ENCODE peak calls at places on chromosomes 13 and 19, in four cellular contexts. J is MM.1S, C is thoracic aorta, Z is adipocyte. Y is an unnamed sample.

GRCh38 chr13:23268441-23268840 is 87.7 kb downstream of the SGCG start:
- DNase-seq in J (peak; percentile 7), C (no peak), Z (no peak), Y (no peak)

GRCh38 chr13:110057052-110057451 is 249.9 kb downstream of the COL4A1 start:
- DNase-seq in J (no peak), C (no peak), Z (no peak), Y (no peak)

GRCh38 chr13:112619730-112620639 is 32.0 kb upstream of the TUBGCP3 start:
- DNase-seq in J (no peak), C (no peak), Z (no peak), Y (peak; percentile 11)

GRCh38 chr13:47330031-47330430 is 433.2 kb upstream of the HTR2A start:
- DNase-seq in J (no peak), C (no peak), Z (no peak), Y (no peak)

GRCh38 chr13:100826441-100826840 is 151.8 kb upstream of the TMTC4 start:
- DNase-seq in J (peak; percentile 54), C (no peak), Z (no peak), Y (no peak)

GRCh38 chr13:21006141-21007005 is 55.0 kb downstream of the LATS2 start:
- DNase-seq in J (no peak), C (no peak), Z (no peak), Y (no peak)

GRCh38 chr19:4081441-4082129 is 14.9 kb upstream of the ZBTB7A start:
- DNase-seq in J (no peak), C (no peak), Z (no peak), Y (no peak)

GRCh38 chr13:94620286-94620896 is 18.7 kb downstream of the GPR180 start:
- DNase-seq in J (peak; percentile 50), C (no peak), Z (peak; percentile 40), Y (peak; percentile 19)

GRCh38 chr19:4401482-4402170 is 814 bp upstream of the CHAF1A start:
- DNase-seq in J (no peak), C (no peak), Z (no peak), Y (no peak)

GRCh38 chr13:107847406-107847805 is 367.9 kb downstream of the LIG4 start:
- DNase-seq in J (no peak), C (no peak), Z (no peak), Y (no peak)

GRCh38 chr19:17329768-17330545 is 4.7 kb downstream of the ANO8 start:
- DNase-seq in J (no peak), C (no peak), Z (no peak), Y (no peak)

GRCh38 chr13:110471833-110472162 is 89.7 kb downstream of the RAB20 start:
- DNase-seq in J (peak; percentile 46), C (no peak), Z (no peak), Y (no peak)

GRCh38 chr19:35883920-35884319 is 15.5 kb downstream of the APLP1 start:
- DNase-seq in J (no peak), C (no peak), Z (no peak), Y (no peak)

GRCh38 chr13:24142886-24143285 is 17.6 kb upstream of the SPATA13 start:
- DNase-seq in J (no peak), C (no peak), Z (no peak), Y (no peak)

GRCh38 chr19:49799798-49800376 is 13.2 kb downstream of the FUZ start:
- DNase-seq in J (no peak), C (no peak), Z (no peak), Y (no peak)

GRCh38 chr13:93951153-93951552 is 528.3 kb downstream of the DCT start:
- DNase-seq in J (no peak), C (no peak), Z (peak; percentile 27), Y (no peak)

GRCh38 chr13:50955807-50956206 is 46.2 kb downstream of the RNASEH2B start:
- DNase-seq in J (no peak), C (no peak), Z (no peak), Y (no peak)

GRCh38 chr13:102913924-102914628 is 68.2 kb downstream of the ERCC5 start:
- DNase-seq in J (no peak), C (no peak), Z (peak; percentile 30), Y (no peak)

GRCh38 chr19:7516878-7517277 is 975 bp downstream of the ZNF358 start:
- DNase-seq in J (no peak), C (no peak), Z (peak; percentile 24), Y (no peak)

GRCh38 chr19:14056069-14056666 is 5.7 kb downstream of the PALM3 start:
- DNase-seq in J (no peak), C (no peak), Z (no peak), Y (no peak)

GRCh38 chr19:56837492-56837891 is 3.0 kb downstream of the PEG3 start:
- DNase-seq in J (no peak), C (peak; percentile 17), Z (no peak), Y (no peak)

GRCh38 chr19:3097442-3097871 is 3.3 kb downstream of the GNA11 start:
- DNase-seq in J (no peak), C (no peak), Z (no peak), Y (no peak)

GRCh38 chr13:77062097-77062496 is 35.1 kb upstream of the FBXL3 start:
- DNase-seq in J (no peak), C (no peak), Z (peak; percentile 26), Y (no peak)

GRCh38 chr13:111325941-111326620 is 5.6 kb downstream of the TEX29 start:
- DNase-seq in J (no peak), C (no peak), Z (no peak), Y (no peak)

GRCh38 chr13:75486146-75486545 is 4.2 kb upstream of the TBC1D4 start:
- DNase-seq in J (no peak), C (no peak), Z (no peak), Y (no peak)

GRCh38 chr13:101453784-101454201 is 1.3 kb downstream of the ITGBL1 start:
- DNase-seq in J (peak; percentile 71), C (no peak), Z (peak; percentile 71), Y (no peak)

GRCh38 chr13:43473437-43473836 is 313.3 kb downstream of the ENOX1 start:
- DNase-seq in J (no peak), C (no peak), Z (peak; percentile 2), Y (no peak)

DNA sequence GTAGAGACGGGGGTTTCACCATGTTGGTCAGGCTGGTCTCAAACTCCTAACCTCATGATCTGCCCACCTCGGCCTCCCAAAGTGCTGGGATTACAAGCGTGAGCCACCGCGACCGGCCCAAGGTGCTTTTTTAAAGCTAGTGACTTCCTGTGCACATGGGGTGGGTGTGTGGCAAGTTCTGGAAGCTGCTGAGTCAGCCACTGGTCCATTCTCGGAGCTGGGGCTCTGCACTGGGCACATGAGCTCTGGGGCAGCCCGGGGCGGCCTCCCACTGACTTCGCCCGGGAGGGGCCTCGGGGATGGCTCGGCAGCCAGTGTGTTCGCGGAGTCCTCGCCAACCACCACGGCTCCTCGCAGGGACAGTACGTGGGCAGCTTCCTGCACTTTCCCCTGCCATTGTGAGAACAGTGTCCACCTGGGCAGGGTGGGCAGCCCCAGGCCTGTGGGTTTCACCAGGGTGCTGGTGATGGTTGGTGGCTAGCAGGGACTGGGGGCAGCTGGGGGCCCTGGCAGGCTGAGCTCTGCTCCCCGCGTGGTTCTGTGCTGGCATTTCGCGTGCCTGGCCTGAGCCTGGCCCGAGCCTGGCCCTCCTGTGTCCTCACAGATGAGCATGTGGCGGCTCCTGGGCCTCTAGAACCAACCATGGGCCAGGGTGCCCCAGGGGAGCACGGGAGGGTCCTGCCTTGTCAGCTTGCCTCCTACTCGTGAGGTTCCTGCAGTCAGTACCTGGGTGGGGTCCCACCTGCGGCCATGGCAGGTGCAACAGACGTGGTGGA is 12.2 kb downstream of the CBARP start:
- DNase-seq in J (no peak), C (no peak), Z (no peak), Y (no peak)
- H3K36me3 ChIP-seq in J (no peaks in the 10 kb centered on the region), C (peaks cover 50% of the 10 kb centered on the region), Z (peaks cover 34% of the 10 kb centered on the region), Y (peaks cover 2% of the 10 kb centered on the region)

DNA sequence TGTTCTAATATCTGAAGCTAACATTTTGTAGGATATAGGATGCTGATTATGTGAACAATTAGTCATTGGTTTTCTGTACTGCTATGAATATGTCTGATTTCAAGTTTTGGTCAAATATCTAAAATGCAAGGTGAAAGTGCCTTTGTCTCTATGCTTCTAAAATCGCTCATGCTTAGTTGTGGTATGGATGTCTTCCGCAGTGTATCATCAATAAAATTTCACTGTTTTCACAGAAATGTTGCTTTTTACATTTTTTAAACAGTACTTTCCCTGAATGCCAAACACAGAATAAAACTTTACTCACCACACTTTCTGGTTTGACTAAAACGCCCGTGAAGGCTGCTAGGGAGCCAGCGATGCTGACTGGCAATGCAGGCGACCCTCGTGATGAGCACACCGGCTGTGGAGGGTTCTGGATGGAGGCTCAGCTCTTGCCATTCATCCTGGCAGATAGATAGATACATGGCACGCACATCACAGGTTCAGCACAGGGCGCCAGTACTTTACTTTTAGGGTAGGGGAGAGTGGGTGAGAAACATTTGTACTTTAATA is 40.1 kb downstream of the SLC7A9 start:
- DNase-seq in J (no peak), C (no peak), Z (no peak), Y (no peak)
- H3K4me1 ChIP-seq in J (no peaks in the 10 kb centered on the region), C (no peaks in the 10 kb centered on the region), Z (no peaks in the 10 kb centered on the region), Y (no peaks in the 10 kb centered on the region)

GRCh38 chr19:41902594-41902993 is 19.6 kb downstream of the ARHGEF1 start:
- DNase-seq in J (no peak), C (no peak), Z (no peak), Y (no peak)

GRCh38 chr19:41906271-41906670 is 22.0 kb downstream of the ERFL start:
- DNase-seq in J (no peak), C (no peak), Z (no peak), Y (no peak)

GRCh38 chr19:41903161-41903953 is 20.4 kb downstream of the ARHGEF1 start:
- DNase-seq in J (no peak), C (no peak), Z (no peak), Y (no peak)

GRCh38 chr19:41905273-41906002 is 22.5 kb downstream of the ARHGEF1 start:
- DNase-seq in J (no peak), C (no peak), Z (no peak), Y (no peak)

GRCh38 chr19:41904118-41904870 is 21.3 kb downstream of the ARHGEF1 start:
- DNase-seq in J (no peak), C (no peak), Z (no peak), Y (no peak)
- H3K36me3 ChIP-seq in J (no peaks in the 10 kb centered on the region), C (peaks cover 52% of the 10 kb centered on the region), Z (peaks cover 67% of the 10 kb centered on the region), Y (peaks cover 91% of the 10 kb centered on the region)

DNA sequence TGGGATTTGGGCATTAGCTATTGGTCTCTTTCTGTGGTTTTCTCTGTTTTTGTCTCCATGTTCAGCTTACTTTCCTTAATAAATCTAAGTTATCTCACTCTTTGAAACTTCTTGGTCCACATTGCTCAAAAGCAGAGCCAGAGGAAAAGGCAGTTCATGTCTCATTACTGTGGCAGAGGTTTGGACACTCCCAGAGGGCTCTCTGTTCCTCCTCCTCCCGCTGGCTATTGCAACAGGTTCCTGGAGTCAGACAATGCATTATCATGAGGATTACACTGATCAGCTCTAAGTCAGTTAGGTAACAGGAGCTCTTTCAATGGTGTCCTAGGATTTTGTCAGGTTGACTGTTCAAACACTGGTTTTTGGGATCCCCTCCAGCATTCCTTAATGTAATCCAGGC is 298.8 kb downstream of the NDFIP2 start:
- DNase-seq in J (no peak), C (no peak), Z (peak; percentile 55), Y (no peak)
- H3K4me1 ChIP-seq in J (no peaks in the 10 kb centered on the region), C (no peaks in the 10 kb centered on the region), Z (peaks cover 41% of the 10 kb centered on the region), Y (no peaks in the 10 kb centered on the region)

GRCh38 chr13:98535501-98536357 is 41.2 kb downstream of the STK24 start:
- DNase-seq in J (no peak), C (no peak), Z (no peak), Y (no peak)
- H3K36me3 ChIP-seq in J (no peaks in the 10 kb centered on the region), C (no peaks in the 10 kb centered on the region), Z (no peaks in the 10 kb centered on the region), Y (no peaks in the 10 kb centered on the region)

GRCh38 chr19:48616041-48616436 is 1.2 kb upstream of the FAM83E start:
- DNase-seq in J (no peak), C (no peak), Z (no peak), Y (no peak)

GRCh38 chr19:48613852-48614435 is 932 bp downstream of the FAM83E start:
- DNase-seq in J (no peak), C (no peak), Z (no peak), Y (no peak)

GRCh38 chr19:48616491-48617056 is 1.7 kb upstream of the FAM83E start:
- DNase-seq in J (no peak), C (no peak), Z (no peak), Y (no peak)

GRCh38 chr19:48614436-48615144 is at the start of gene FAM83E:
- DNase-seq in J (no peak), C (no peak), Z (no peak), Y (no peak)

GRCh38 chr19:48615145-48616040 is 517 bp upstream of the FAM83E start:
- DNase-seq in J (no peak), C (no peak), Z (no peak), Y (peak; percentile 12)
- H3K4me1 ChIP-seq in J (peaks cover 13% of the 10 kb centered on the region), C (peaks cover 30% of the 10 kb centered on the region), Z (peaks cover 26% of the 10 kb centered on the region), Y (peaks cover 36% of the 10 kb centered on the region)